ENCODE peak calls at places on chromosomes 5 and 9, in six cellular contexts. A is stomach; H is left ventricle myocardium inferior; S is heart left ventricle; U is hepatocyte; B is CD8-positive, alpha-beta T cell. O is an unnamed sample.
A peak's percentile ranks its signal among the peaks of the same experiment; 100 is the strongest.

GRCh38 chr5:122723606-122724352 is 51.1 kb upstream of the SNX2 start:
- DNase-seq in B (no peak), H (no peak), S (no peak), A (no peak), U (no peak), O (peak; percentile 80)

GRCh38 chr5:78287833-78288232 is 6.7 kb downstream of the AP3B1 start:
- DNase-seq in B (no peak), S (no peak), A (no peak), U (peak; percentile 18), H (no peak), O (peak; percentile 56)

GRCh38 chr5:72410896-72411295 is 90.7 kb downstream of the PTCD2 start:
- DNase-seq in H (no peak), S (no peak), U (no peak), B (no peak), A (no peak), O (no peak)

GRCh38 chr9:129619787-129620668 is 873 bp downstream of the C9orf50 start:
- DNase-seq in H (no peak), A (no peak), U (peak; percentile 78), B (no peak), S (peak; percentile 31), O (no peak)

GRCh38 chr5:83662558-83662957 is 58.1 kb downstream of the HAPLN1 start:
- DNase-seq in B (no peak), H (no peak), U (no peak), A (no peak), S (no peak), O (no peak)

GRCh38 chr5:150601774-150602345 is 38.6 kb upstream of the SYNPO start:
- DNase-seq in S (peak; percentile 19), U (no peak), B (no peak), A (no peak), H (peak; percentile 13), O (no peak)

GRCh38 chr5:9951861-9952260 is 297.8 kb downstream of the ATPSCKMT start:
- DNase-seq in S (no peak), B (no peak), A (no peak), U (no peak), H (no peak), O (no peak)

GRCh38 chr9:93319992-93320490 is 131.4 kb upstream of the FAM120A start:
- DNase-seq in U (no peak), A (no peak), H (no peak), S (no peak), B (no peak), O (no peak)

GRCh38 chr5:176809544-176810083 is 745 bp upstream of the UNC5A start:
- DNase-seq in B (no peak), S (no peak), H (no peak), U (no peak), A (no peak), O (no peak)
- TF ChIP-seq CTCF in B (no peak), S (no peak), H (no peak), U (no peak), A (no peak), O (no peak)

GRCh38 chr9:131844745-131845118 is 104.9 kb upstream of the RAPGEF1 start:
- DNase-seq in A (no peak), U (no peak), B (no peak), S (peak; percentile 16), H (no peak), O (no peak)
- H3K4me1 ChIP-seq in A (no peaks in the 10 kb centered on the region), U (no peaks in the 10 kb centered on the region), B (no peaks in the 10 kb centered on the region), S (no peaks in the 10 kb centered on the region), H (no peaks in the 10 kb centered on the region), O (no peaks in the 10 kb centered on the region)

GRCh38 chr9:137462396-137463193 is 3.5 kb upstream of the NSMF start:
- DNase-seq in S (no peak), A (no peak), U (no peak), B (no peak), H (no peak), O (no peak)

GRCh38 chr9:137460363-137461315 is 1.5 kb upstream of the NSMF start:
- DNase-seq in B (no peak), U (no peak), S (no peak), H (no peak), A (no peak), O (no peak)

GRCh38 chr9:137463194-137463930 is 4.2 kb upstream of the NSMF start:
- DNase-seq in B (no peak), U (no peak), A (no peak), S (no peak), H (no peak), O (no peak)

GRCh38 chr9:137461316-137461662 is 2.2 kb upstream of the NSMF start:
- DNase-seq in A (no peak), S (no peak), U (no peak), B (no peak), H (no peak), O (no peak)

GRCh38 chr9:137461663-137462395 is 2.7 kb upstream of the NSMF start:
- DNase-seq in S (no peak), A (peak; percentile 66), H (no peak), U (peak; percentile 78), B (peak; percentile 82), O (no peak)
- TF ChIP-seq CTCF in S (no peak), A (no peak), H (no peak), U (no peak), B (no peak), O (peak; percentile 37)

DNA sequence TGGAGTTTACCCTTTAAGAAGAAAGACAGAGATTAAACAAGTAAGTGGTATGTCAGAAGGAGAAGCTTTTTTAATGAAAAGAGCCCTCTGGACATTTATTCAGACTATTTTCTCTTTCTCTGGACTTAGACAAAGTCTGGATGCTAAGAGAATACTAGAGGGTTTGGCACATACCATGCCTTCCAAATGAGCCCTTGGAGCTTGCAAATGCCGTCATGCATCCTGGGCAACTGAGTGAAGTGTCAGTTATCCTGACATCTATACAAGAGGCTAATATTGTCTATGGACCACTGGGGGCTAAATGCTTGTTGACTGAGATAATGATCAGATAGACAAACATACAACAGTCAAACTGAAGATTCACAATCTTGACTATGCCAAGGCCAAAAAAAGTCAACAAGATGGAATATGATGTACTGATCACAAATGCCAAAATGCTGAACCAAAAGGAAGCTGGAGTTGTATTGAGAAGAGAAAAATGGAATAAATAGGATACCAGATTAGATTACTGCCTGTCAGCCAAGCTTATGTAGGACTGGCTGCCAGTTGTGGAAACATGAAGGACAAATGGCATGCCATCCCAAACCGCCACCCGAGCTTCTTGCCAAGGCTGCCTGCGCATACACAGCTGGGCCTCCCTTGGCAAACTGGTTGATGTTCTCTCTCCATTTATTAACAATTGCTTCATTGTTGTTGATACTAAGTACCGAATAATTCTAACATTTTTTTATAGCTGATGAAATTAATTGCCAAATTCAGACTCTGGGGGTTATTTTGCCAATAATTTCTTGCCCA is 240.1 kb upstream of the GRAMD2B start:
- DNase-seq in A (no peak), B (no peak), S (peak; percentile 33), H (peak; percentile 20), U (no peak), O (no peak)
- H3K4me1 ChIP-seq in A (no peaks in the 10 kb centered on the region), B (no peaks in the 10 kb centered on the region), S (peaks cover 6% of the 10 kb centered on the region), H (peaks cover 23% of the 10 kb centered on the region), U (no peaks in the 10 kb centered on the region), O (no peaks in the 10 kb centered on the region)

DNA sequence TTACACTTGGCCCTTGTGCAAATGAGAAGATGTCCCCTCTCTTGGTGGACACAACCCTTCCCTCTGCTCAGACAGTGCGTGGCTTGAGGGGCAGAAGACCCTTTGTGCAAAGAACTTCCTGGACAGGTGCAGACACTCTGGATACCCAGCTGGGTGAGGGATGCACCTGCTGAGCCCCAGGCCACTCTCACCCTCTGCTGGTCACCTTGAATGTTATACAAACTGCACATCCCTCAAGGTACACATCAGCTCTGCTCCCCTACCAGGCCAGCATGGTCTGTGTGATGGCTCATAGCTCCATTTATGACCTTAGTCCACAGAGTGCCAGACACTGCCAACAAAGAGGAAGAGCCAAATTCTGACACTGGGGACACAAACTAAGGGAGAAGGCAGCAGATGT is 3.1 kb upstream of the DIRAS2 start:
- DNase-seq in U (peak; percentile 16), B (no peak), H (no peak), S (no peak), A (no peak), O (no peak)
- TF ChIP-seq CTCF in U (no peak), B (no peak), H (no peak), S (no peak), A (no peak), O (no peak)

DNA sequence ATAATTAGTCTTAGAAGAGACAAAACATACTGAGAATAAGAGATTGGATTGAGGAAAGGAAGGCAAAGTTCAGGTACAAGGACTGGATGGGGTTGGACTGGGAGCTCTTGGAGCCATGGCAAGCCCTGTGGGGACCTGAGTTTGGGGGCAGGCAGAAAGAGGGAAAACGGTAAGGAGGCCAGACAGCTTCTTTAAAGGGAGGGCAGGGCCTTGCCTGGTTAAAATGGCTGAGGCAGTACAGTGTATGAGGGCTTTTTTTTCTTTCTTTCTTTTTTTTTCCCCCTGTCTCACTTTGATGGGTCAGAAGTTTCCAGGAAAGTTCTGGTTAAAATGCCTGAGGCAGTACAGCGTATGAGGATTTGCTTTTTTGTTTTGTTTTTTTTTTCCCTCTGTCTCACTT is 16.7 kb downstream of the SNX18 start:
- DNase-seq in A (no peak), S (no peak), B (no peak), H (no peak), U (no peak), O (no peak)
- H3K4me1 ChIP-seq in A (peaks cover 41% of the 10 kb centered on the region), S (peaks cover 72% of the 10 kb centered on the region), B (peaks cover 22% of the 10 kb centered on the region), H (peaks cover 78% of the 10 kb centered on the region), U (peaks cover 21% of the 10 kb centered on the region), O (peaks cover 3% of the 10 kb centered on the region)

DNA sequence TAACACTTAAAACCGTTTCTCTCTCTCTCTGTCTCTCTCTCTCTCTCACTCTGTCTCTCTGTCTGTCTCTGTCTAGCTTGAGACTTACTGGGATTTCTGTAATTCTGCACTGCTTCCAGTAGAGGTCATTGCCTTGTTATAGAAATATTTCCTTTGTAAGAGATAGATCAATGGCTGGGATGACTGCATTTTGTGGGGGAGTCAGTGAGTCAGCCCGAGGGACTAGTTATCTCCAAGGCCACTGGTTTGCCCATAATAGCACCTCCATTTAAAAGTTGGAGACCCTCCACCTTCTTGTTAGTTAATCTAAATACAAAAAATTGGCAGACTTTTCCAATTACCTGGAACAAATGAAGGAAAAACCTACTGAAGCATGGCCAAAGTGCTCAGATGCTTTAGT is 547.2 kb downstream of the LRRC70 start:
- DNase-seq in B (no peak), H (no peak), U (peak; percentile 42), S (no peak), A (no peak), O (peak; percentile 18)
- TF ChIP-seq CTCF in B (no peak), H (peak; percentile 36), U (peak; percentile 58), S (no peak), A (no peak), O (peak; percentile 76)